ENCODE peak calls at places on chromosomes 7 and 10, in ten cellular contexts. W is Peyer's patch; K is stomach; A is sigmoid colon; R is ovary; L is iPS DF 6.9; U is heart left ventricle; N is heart right ventricle; E is CD8-positive, alpha-beta memory T cell; Z is hepatocyte. O is an unnamed sample.

GRCh38 chr7:45149606-45150005 is 8.0 kb upstream of the RAMP3 start:
- DNase-seq in U (no peak), R (no peak), E (no peak), A (peak; percentile 30), N (no peak), K (no peak), W (no peak), L (no peak), Z (no peak), O (no peak)

GRCh38 chr7:11335951-11336350 is 362.3 kb downstream of the PHF14 start:
- DNase-seq in L (no peak), K (no peak), U (no peak), R (no peak), E (no peak), A (no peak), N (no peak), Z (no peak), W (no peak), O (no peak)

GRCh38 chr7:141974831-141975230 is 1.3 kb upstream of the TAS2R38 start:
- DNase-seq in E (no peak), N (no peak), L (no peak), Z (peak; percentile 44), A (no peak), W (peak; percentile 75), U (no peak), K (peak; percentile 46), R (no peak), O (no peak)

GRCh38 chr7:50262916-50263690 is 41.4 kb upstream of the IKZF1 start:
- DNase-seq in E (no peak), N (no peak), W (no peak), L (no peak), Z (no peak), A (no peak), U (no peak), K (no peak), R (no peak), O (no peak)

GRCh38 chr7:959271-959670 is 4.8 kb upstream of the ADAP1 start:
- DNase-seq in Z (no peak), U (no peak), K (no peak), E (no peak), A (peak; percentile 59), N (no peak), W (no peak), R (peak; percentile 20), L (no peak), O (no peak)

GRCh38 chr10:48611133-48611532 is 6.3 kb upstream of the ARHGAP22 start:
- DNase-seq in E (no peak), K (no peak), U (no peak), A (no peak), R (no peak), Z (no peak), L (no peak), N (no peak), W (no peak), O (no peak)

GRCh38 chr10:85851300-85851699 is 515.3 kb downstream of the GRID1 start:
- DNase-seq in E (no peak), U (no peak), W (no peak), A (no peak), N (no peak), L (no peak), K (no peak), R (no peak), Z (peak; percentile 25), O (no peak)

GRCh38 chr10:132452216-132452650 is 55.2 kb downstream of the PWWP2B start:
- DNase-seq in Z (no peak), W (no peak), K (no peak), A (no peak), L (no peak), N (no peak), U (no peak), E (no peak), R (peak; percentile 50), O (no peak)

GRCh38 chr10:70978816-70979215 is 90.5 kb upstream of the PCBD1 start:
- DNase-seq in W (no peak), A (no peak), U (no peak), N (no peak), E (no peak), L (no peak), R (no peak), Z (no peak), K (no peak), O (no peak)

GRCh38 chr7:157770716-157771320 is 434.0 kb downstream of the DNAJB6 start:
- DNase-seq in A (no peak), L (no peak), E (no peak), N (no peak), R (no peak), Z (no peak), W (no peak), U (no peak), K (no peak), O (no peak)

GRCh38 chr7:157773361-157773760 is 436.6 kb downstream of the DNAJB6 start:
- DNase-seq in Z (no peak), N (no peak), E (no peak), U (no peak), R (no peak), L (no peak), W (no peak), K (no peak), A (no peak), O (no peak)

GRCh38 chr7:157769870-157770213 is 433.0 kb downstream of the DNAJB6 start:
- DNase-seq in A (no peak), K (no peak), E (no peak), R (no peak), N (no peak), L (no peak), W (no peak), Z (no peak), U (no peak), O (no peak)

GRCh38 chr7:157772486-157773130 is 435.8 kb downstream of the DNAJB6 start:
- DNase-seq in U (no peak), A (no peak), Z (no peak), R (no peak), E (no peak), W (no peak), N (no peak), L (no peak), K (no peak), O (no peak)

GRCh38 chr7:157771689-157772088 is 434.9 kb downstream of the DNAJB6 start:
- DNase-seq in K (no peak), R (no peak), A (no peak), E (no peak), Z (no peak), L (no peak), U (no peak), W (no peak), N (no peak), O (no peak)
- H3K9me3 ChIP-seq in K (peaks cover 16% of the 10 kb centered on the region), R (no peaks in the 10 kb centered on the region), A (peaks cover 9% of the 10 kb centered on the region), E (no peaks in the 10 kb centered on the region), Z (no peaks in the 10 kb centered on the region), L (peaks cover 33% of the 10 kb centered on the region), U (peaks cover 6% of the 10 kb centered on the region), W (peaks cover 5% of the 10 kb centered on the region), N (no peaks in the 10 kb centered on the region), O (no peaks in the 10 kb centered on the region)

DNA sequence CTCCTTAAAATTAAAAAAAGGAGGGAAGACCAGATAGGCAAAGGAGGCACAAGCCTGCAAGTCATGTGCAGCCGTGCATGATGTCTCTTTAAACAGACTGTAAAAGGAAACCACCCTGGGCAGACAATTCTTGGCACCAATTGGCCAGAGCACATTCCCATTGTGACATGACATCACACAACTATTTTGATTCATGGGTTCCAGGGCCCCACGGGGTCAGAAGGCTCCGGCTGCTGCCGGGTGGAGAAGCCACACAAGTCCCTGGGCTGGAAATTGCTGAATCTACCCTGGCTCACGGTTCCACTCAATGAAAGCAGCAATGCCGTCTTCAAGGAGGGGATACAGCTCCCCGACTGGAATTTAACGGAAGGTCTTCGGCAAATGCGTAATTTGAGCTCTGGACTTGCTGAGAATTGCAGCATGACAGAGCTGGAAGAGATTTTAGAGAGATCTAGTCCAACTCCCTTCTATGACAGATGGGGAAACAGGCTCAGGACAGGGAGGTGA is 140.5 kb downstream of the PRKAG2 start:
- DNase-seq in U (peak; percentile 78), N (peak; percentile 84), R (peak; percentile 70), Z (peak; percentile 82), A (peak; percentile 90), L (no peak), E (no peak), W (peak; percentile 66), K (peak; percentile 44), O (no peak)
- H3K4me3 ChIP-seq in U (peak overlapping the region; percentile 62), N (peak overlapping the region; percentile 54), R (no peak overlapping the region), Z (no peak overlapping the region), A (peak overlapping the region; percentile 49), L (no peak overlapping the region), E (no peak overlapping the region), W (peak overlapping the region; percentile 31), K (peak overlapping the region; percentile 8), O (no peak overlapping the region)

DNA sequence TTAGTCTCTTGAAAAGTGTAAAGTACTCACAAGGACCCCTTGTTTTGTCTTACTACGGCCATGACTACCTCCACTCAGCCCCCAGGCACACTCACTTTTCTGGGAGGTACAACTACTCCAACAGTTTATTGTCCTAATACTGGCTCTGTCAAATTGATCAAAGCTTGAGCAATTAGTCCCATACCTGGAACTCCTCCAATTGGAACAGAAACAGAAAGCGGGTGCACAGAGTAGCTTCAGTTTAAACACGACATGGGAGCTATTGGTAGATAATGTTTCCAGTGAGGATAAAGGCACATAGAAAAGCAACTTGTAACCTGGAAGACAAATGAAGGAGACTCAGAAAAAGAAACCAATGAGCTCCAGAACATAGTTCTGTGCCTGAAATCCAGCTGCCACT is 7.7 kb upstream of the GPR37 start:
- DNase-seq in U (no peak), A (no peak), W (no peak), R (no peak), Z (no peak), L (no peak), E (no peak), N (no peak), K (no peak), O (no peak)
- H3K9me3 ChIP-seq in U (no peaks in the 10 kb centered on the region), A (no peaks in the 10 kb centered on the region), W (no peaks in the 10 kb centered on the region), R (no peaks in the 10 kb centered on the region), Z (no peaks in the 10 kb centered on the region), L (no peaks in the 10 kb centered on the region), E (no peaks in the 10 kb centered on the region), N (no peaks in the 10 kb centered on the region), K (no peaks in the 10 kb centered on the region), O (no peaks in the 10 kb centered on the region)

GRCh38 chr7:90595801-90596683 is at the start of gene CDK14:
- DNase-seq in W (peak; percentile 86), U (peak; percentile 78), E (no peak), L (no peak), N (peak; percentile 81), K (peak; percentile 85), A (peak; percentile 90), Z (peak; percentile 92), R (peak; percentile 90), O (peak; percentile 29)

GRCh38 chr7:90597527-90597871 is 1.4 kb downstream of the CDK14 start:
- DNase-seq in E (no peak), U (no peak), W (no peak), A (no peak), L (no peak), Z (no peak), N (no peak), K (no peak), R (no peak), O (no peak)

GRCh38 chr7:90595341-90595800 is 750 bp upstream of the CDK14 start:
- DNase-seq in R (no peak), U (no peak), E (no peak), W (no peak), N (no peak), A (no peak), K (no peak), Z (no peak), L (no peak), O (no peak)

GRCh38 chr7:90597879-90598278 is 1.8 kb downstream of the CDK14 start:
- DNase-seq in A (no peak), K (no peak), W (no peak), U (no peak), E (no peak), Z (no peak), N (no peak), L (no peak), R (no peak), O (no peak)

GRCh38 chr7:90596745-90597526 is 815 bp downstream of the CDK14 start:
- DNase-seq in Z (peak; percentile 40), E (no peak), R (no peak), N (no peak), U (no peak), A (no peak), W (no peak), K (no peak), L (no peak), O (no peak)
- H3K4me3 ChIP-seq in Z (peak overlapping the region; percentile 88), E (no peak overlapping the region), R (peak overlapping the region; percentile 92), N (peak overlapping the region; percentile 69), U (peak overlapping the region; percentile 92), A (peak overlapping the region; percentile 66), W (peak overlapping the region; percentile 65), K (peak overlapping the region; percentile 94), L (peak overlapping the region; percentile 93), O (peak overlapping the region; percentile 39)